ENCODE peak calls at places on chromosomes 3 and 15, in eight cellular contexts. D is mesendoderm; U is activated T-cell treated with anti-CD3 and anti-CD28 coated beads for 1 hour; K is hepatocyte; A is NCI-H1092 treated with DMSO at 0.1 percent for 48 hours; I is effector memory CD4-positive, alpha-beta T cell; M is CD4-positive, alpha-beta memory T cell; N is left ventricle myocardium superior. G is an unnamed sample.

GRCh38 chr15:96374494-96374893 is 44.0 kb downstream of the NR2F2 start:
- DNase-seq in N (no peak), I (no peak), U (no peak), D (no peak), M (no peak), K (no peak), A (no peak), G (no peak)

GRCh38 chr3:141740349-141740748 is 2.3 kb downstream of the RNF7 start:
- DNase-seq in N (no peak), A (no peak), M (no peak), U (no peak), I (no peak), D (no peak), K (peak; percentile 39), G (no peak)

GRCh38 chr3:111315911-111316310 is 226.1 kb upstream of the CD96 start:
- DNase-seq in U (no peak), D (no peak), M (no peak), I (no peak), N (no peak), K (no peak), A (peak; percentile 4), G (no peak)

GRCh38 chr3:21274000-21274671 is 476.9 kb downstream of the ZNF385D start:
- DNase-seq in K (no peak), A (no peak), I (no peak), D (no peak), N (no peak), U (no peak), M (no peak), G (no peak)

GRCh38 chr3:42601898-42602581 is 1.6 kb downstream of the NKTR start:
- DNase-seq in N (no peak), K (peak; percentile 46), M (no peak), I (no peak), D (peak; percentile 38), U (no peak), A (no peak), G (no peak)

GRCh38 chr3:48194446-48195071 is 6.3 kb upstream of the CDC25A start:
- DNase-seq in A (peak; percentile 53), D (peak; percentile 82), N (peak; percentile 58), I (no peak), K (peak; percentile 77), M (peak; percentile 9), U (no peak), G (peak; percentile 83)

GRCh38 chr15:50162988-50163718 is 18.8 kb upstream of the SLC27A2 start:
- DNase-seq in A (no peak), U (no peak), M (no peak), N (no peak), K (no peak), D (no peak), I (no peak), G (no peak)

GRCh38 chr3:66747251-66747650 is 246.4 kb upstream of the LRIG1 start:
- DNase-seq in N (no peak), M (no peak), U (no peak), D (no peak), I (no peak), K (no peak), A (no peak), G (no peak)